ENCODE peak calls at places on chromosomes 12 and 14, in eight cellular contexts. X, Y, D, G, U, N, H and K are unnamed samples. For H3K27me3 and H3K4me1, the result is how much of the 10 kb centered on the place peaks cover.

GRCh38 chr14:101055776-101056374 is 152.4 kb upstream of the RTL1 start:
- DNase-seq in X (peak), Y (no peak), D (peak), G (no peak), U (no peak), N (no peak), H (no peak), K (no peak)

GRCh38 chr12:57736743-57737466 is 1.6 kb downstream of the AGAP2 start:
- DNase-seq in X (no peak), Y (no peak), D (no peak), G (no peak), U (no peak), N (no peak), H (peak), K (no peak)

GRCh38 chr12:92147491-92147890 is 1.8 kb upstream of the BTG1 start:
- DNase-seq in X (no peak), Y (no peak), D (no peak), G (no peak), U (no peak), N (no peak), H (no peak), K (peak)

GRCh38 chr12:26268841-26269553 is 73.6 kb downstream of the SSPN start:
- DNase-seq in X (no peak), Y (no peak), D (peak), G (no peak), U (no peak), N (no peak), H (no peak), K (no peak)

GRCh38 chr14:105528859-105529505 is 2.6 kb downstream of the TMEM121 start:
- DNase-seq in X (no peak), Y (no peak), D (no peak), G (no peak), U (no peak), N (no peak), H (no peak), K (no peak)

GRCh38 chr12:92028039-92028709 is 117.5 kb downstream of the BTG1 start:
- DNase-seq in X (no peak), Y (no peak), D (no peak), G (no peak), U (peak), N (peak), H (no peak), K (peak)

GRCh38 chr12:27549801-27550652 is 26.0 kb downstream of the PPFIBP1 start:
- DNase-seq in X (no peak), Y (peak), D (peak), G (peak), U (peak), N (peak), H (peak), K (peak)

GRCh38 chr14:91892918-91893527 is 25.7 kb upstream of the TC2N start:
- DNase-seq in X (no peak), Y (no peak), D (no peak), G (no peak), U (no peak), N (peak), H (peak), K (no peak)

GRCh38 chr14:66237701-66238100 is 248.5 kb upstream of the CCDC196 start:
- DNase-seq in X (no peak), Y (no peak), D (no peak), G (no peak), U (no peak), N (no peak), H (no peak), K (no peak)

GRCh38 chr14:36130186-36130585 is 46.3 kb downstream of the PTCSC3 start:
- DNase-seq in X (no peak), Y (no peak), D (no peak), G (no peak), U (peak), N (no peak), H (no peak), K (no peak)

GRCh38 chr14:92514844-92515509 is 1.4 kb downstream of the RIN3 start:
- DNase-seq in X (no peak), Y (no peak), D (no peak), G (no peak), U (no peak), N (no peak), H (no peak), K (no peak)

GRCh38 chr14:44742202-44742601 is 219.5 kb downstream of the KLHL28 start:
- DNase-seq in X (no peak), Y (no peak), D (no peak), G (no peak), U (no peak), N (no peak), H (no peak), K (no peak)

GRCh38 chr14:29682789-29683188 is 244.9 kb downstream of the PRKD1 start:
- DNase-seq in X (no peak), Y (no peak), D (no peak), G (no peak), U (no peak), N (no peak), H (no peak), K (no peak)

GRCh38 chr14:22333408-22334274 is 255.4 kb downstream of the DAD1 start:
- DNase-seq in X (no peak), Y (no peak), D (peak), G (no peak), U (peak), N (peak), H (no peak), K (peak)

GRCh38 chr14:90287791-90288190 is 31.4 kb downstream of the PSMC1 start:
- DNase-seq in X (no peak), Y (no peak), D (no peak), G (no peak), U (no peak), N (no peak), H (no peak), K (no peak)

GRCh38 chr12:11178250-11178649 is 7.3 kb downstream of the SMIM10L1 start:
- DNase-seq in X (no peak), Y (no peak), D (no peak), G (no peak), U (no peak), N (no peak), H (no peak), K (no peak)

GRCh38 chr14:65495196-65495595 is 82.7 kb downstream of the FUT8 start:
- DNase-seq in X (no peak), Y (no peak), D (peak), G (no peak), U (peak), N (peak), H (no peak), K (no peak)

GRCh38 chr12:12333980-12334709 is 15.9 kb downstream of the MANSC1 start:
- DNase-seq in X (peak), Y (no peak), D (peak), G (no peak), U (peak), N (peak), H (peak), K (no peak)

GRCh38 chr12:11823593-11823992 is 174.1 kb downstream of the ETV6 start:
- DNase-seq in X (no peak), Y (no peak), D (no peak), G (no peak), U (no peak), N (no peak), H (no peak), K (no peak)

GRCh38 chr14:77458249-77458950 is 507 bp downstream of the AHSA1 start:
- DNase-seq in X (no peak), Y (no peak), D (peak), G (no peak), U (peak), N (peak), H (peak), K (peak)

GRCh38 chr14:73850940-73851339 is 691 bp upstream of the PTGR2 start:
- DNase-seq in X (no peak), Y (no peak), D (no peak), G (no peak), U (peak), N (peak), H (no peak), K (no peak)

GRCh38 chr14:91872011-91872476 is 4.7 kb upstream of the TC2N start:
- DNase-seq in X (no peak), Y (no peak), D (no peak), G (no peak), U (no peak), N (peak), H (no peak), K (no peak)

GRCh38 chr14:100622234-100622633 is 35.0 kb upstream of the BEGAIN start:
- DNase-seq in X (no peak), Y (no peak), D (no peak), G (no peak), U (no peak), N (no peak), H (no peak), K (no peak)

GRCh38 chr14:81157431-81157830 is 63.3 kb downstream of the GTF2A1 start:
- DNase-seq in X (no peak), Y (no peak), D (no peak), G (no peak), U (peak), N (no peak), H (no peak), K (peak)

GRCh38 chr12:116482859-116483258 is 76.3 kb upstream of the MAP1LC3B2 start:
- DNase-seq in X (no peak), Y (no peak), D (no peak), G (no peak), U (no peak), N (no peak), H (no peak), K (no peak)

GRCh38 chr12:14993117-14993516 is 20.3 kb downstream of the PDE6H start:
- DNase-seq in X (no peak), Y (no peak), D (peak), G (no peak), U (no peak), N (no peak), H (no peak), K (no peak)

GRCh38 chr12:22624573-22624907 is 431 bp upstream of the ETNK1 start:
- DNase-seq in X (no peak), Y (no peak), D (no peak), G (no peak), U (no peak), N (no peak), H (no peak), K (no peak)

GRCh38 chr12:56998981-56999380 is 7.4 kb downstream of the ZBTB39 start:
- DNase-seq in X (no peak), Y (no peak), D (no peak), G (no peak), U (no peak), N (no peak), H (no peak), K (no peak)

GRCh38 chr14:26389646-26390508 is 208.0 kb downstream of the NOVA1 start:
- DNase-seq in X (no peak), Y (no peak), D (peak), G (no peak), U (no peak), N (peak), H (no peak), K (peak)

DNA sequence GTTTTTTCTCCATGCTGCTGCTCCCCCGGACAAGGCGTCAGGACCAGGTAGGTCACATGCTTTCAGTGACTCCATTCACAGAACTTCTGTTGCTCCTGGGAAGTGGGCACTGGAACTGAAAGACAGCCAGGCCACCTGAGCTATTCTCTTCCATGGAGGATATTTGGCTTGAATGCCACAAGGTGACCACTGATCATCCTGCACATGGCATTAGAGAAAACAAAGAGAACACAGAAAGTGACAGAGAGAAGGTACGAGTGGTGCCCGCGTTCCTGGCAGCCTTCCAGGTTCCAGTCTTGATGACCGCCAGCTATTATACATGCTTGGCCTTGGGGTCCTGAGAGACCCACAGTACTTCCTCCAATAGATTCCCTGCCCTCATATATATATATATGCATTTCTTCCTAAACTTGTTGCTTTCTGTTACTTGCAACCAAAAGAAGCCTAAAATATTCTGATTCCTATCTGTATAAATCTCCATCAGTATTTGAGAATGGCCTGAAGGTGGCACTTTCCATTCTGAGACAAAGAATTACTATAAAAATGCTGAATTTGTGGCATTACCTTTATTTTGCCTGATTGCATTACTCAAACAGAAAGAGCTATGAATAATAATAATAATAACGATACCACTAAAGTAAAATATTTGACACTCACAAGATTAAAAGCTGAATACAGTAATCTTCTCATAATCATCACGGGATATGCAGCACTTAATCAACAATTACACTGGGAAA is 174.9 kb downstream of the FOXN3 start:
- DNase-seq in X (no peak), Y (peak), D (no peak), G (no peak), U (no peak), N (peak), H (no peak), K (no peak)
- TF ChIP-seq CTCF in X (no peak), Y (no peak), D (no peak), G (no peak), U (no peak), N (no peak), H (peak), K (peak)

GRCh38 chr14:58920230-58920629 is 268.2 kb upstream of the DAAM1 start:
- DNase-seq in X (no peak), Y (no peak), D (no peak), G (no peak), U (no peak), N (no peak), H (no peak), K (no peak)
- H3K27me3 ChIP-seq in X (under half), Y (under half), D (under half), G (under half), U (under half), N (under half), H (under half), K (under half)

DNA sequence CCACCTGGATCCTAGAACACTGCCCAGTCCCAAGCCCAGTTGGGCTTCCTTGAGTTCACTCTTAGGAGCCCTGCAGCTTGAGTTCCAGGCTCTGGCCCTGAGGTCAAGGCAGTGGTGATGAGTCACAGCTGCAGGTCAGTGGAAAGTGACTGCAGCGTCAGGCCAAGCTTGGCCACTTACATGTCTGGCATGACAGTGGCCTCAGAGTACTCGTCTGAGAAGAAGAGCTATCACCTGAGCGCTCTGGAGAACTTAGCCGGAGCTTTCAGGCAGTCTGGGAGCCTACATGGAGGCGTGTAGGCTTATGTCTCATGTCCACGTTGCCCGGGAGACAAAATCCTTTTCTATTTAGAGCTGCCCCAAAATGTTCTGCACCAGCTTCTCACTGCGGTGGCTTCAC is 75.6 kb downstream of the ARL6IP4 start:
- DNase-seq in X (no peak), Y (no peak), D (peak), G (peak), U (no peak), N (no peak), H (no peak), K (no peak)
- H3K4me1 ChIP-seq in X (under half), Y (under half), D (under half), G (under half), U (under half), N (under half), H (under half), K (under half)

GRCh38 chr12:70721216-70721615 is 84.0 kb upstream of the PTPRB start:
- DNase-seq in X (no peak), Y (no peak), D (no peak), G (no peak), U (no peak), N (no peak), H (no peak), K (no peak)

GRCh38 chr12:70719672-70720420 is 82.6 kb upstream of the PTPRB start:
- DNase-seq in X (peak), Y (no peak), D (peak), G (no peak), U (peak), N (peak), H (peak), K (no peak)

GRCh38 chr12:70722584-70723343 is 85.5 kb upstream of the PTPRB start:
- DNase-seq in X (no peak), Y (no peak), D (no peak), G (no peak), U (no peak), N (no peak), H (no peak), K (no peak)

GRCh38 chr12:70721958-70722357 is 84.7 kb upstream of the PTPRB start:
- DNase-seq in X (no peak), Y (no peak), D (no peak), G (no peak), U (no peak), N (no peak), H (peak), K (no peak)

GRCh38 chr12:70724444-70724843 is 87.2 kb upstream of the PTPRB start:
- DNase-seq in X (no peak), Y (no peak), D (peak), G (no peak), U (peak), N (peak), H (peak), K (no peak)
- TF ChIP-seq CTCF in X (no peak), Y (no peak), D (peak), G (no peak), U (peak), N (peak), H (peak), K (peak)

GRCh38 chr14:97027256-97027999 is 230.2 kb downstream of the VRK1 start:
- DNase-seq in X (no peak), Y (no peak), D (no peak), G (no peak), U (no peak), N (no peak), H (peak), K (no peak)

GRCh38 chr14:97028382-97028781 is 231.2 kb downstream of the VRK1 start:
- DNase-seq in X (no peak), Y (no peak), D (no peak), G (no peak), U (no peak), N (no peak), H (no peak), K (no peak)

GRCh38 chr14:97031530-97031929 is 234.3 kb downstream of the VRK1 start:
- DNase-seq in X (no peak), Y (no peak), D (no peak), G (no peak), U (no peak), N (no peak), H (no peak), K (no peak)

GRCh38 chr14:97033556-97034081 is 236.4 kb downstream of the VRK1 start:
- DNase-seq in X (peak), Y (no peak), D (no peak), G (no peak), U (no peak), N (no peak), H (peak), K (no peak)

GRCh38 chr14:97029800-97030199 is 232.6 kb downstream of the VRK1 start:
- DNase-seq in X (no peak), Y (no peak), D (no peak), G (no peak), U (no peak), N (no peak), H (no peak), K (no peak)
- H3K27me3 ChIP-seq in X (under half), Y (under half), D (under half), G (under half), U (under half), N (under half), H (under half), K (under half)

DNA sequence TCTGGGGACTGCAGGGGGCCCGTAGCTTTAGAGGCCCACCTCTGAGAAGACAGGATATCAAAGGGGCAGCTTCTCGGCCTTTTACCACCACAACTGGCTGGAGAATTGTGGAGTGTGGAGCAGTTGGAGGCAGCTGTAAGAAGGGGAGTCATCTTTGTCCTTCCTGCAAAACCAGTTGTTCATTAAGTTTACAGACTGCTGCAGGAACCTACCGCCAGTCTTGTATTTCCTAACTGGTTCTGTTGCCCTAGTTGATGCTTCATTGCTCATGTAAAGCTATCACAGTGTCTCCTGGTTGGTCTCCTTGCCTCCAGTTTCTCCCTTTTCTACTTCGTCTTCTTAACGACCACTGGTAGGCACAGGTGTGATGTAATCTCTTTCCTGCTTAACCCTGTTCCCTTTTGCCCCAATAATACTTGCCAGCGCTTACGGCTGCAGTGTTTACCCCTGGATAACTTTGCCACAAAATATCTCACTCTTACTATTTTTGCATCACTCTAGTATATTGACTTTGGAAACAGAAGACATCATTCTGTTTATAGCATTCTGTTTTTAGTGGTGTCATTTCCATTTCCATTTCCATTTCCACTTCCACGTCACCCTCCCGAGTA is 11.9 kb downstream of the ESPL1 start:
- DNase-seq in X (no peak), Y (no peak), D (no peak), G (no peak), U (no peak), N (no peak), H (no peak), K (no peak)
- H3K4me1 ChIP-seq in X (under half), Y (under half), D (under half), G (under half), U (under half), N (under half), H (under half), K (under half)